ENCODE peak calls at places on chromosomes 6 and 20, in seven cellular contexts. P, G, D, K, Y, B and Z are unnamed samples.

GRCh38 chr6:143149771-143150170 is 89.1 kb downstream of the AIG1 start:
- DNase-seq in D (no peak), G (no peak), Y (no peak), B (peak; percentile 52), K (no peak), P (no peak), Z (no peak)

GRCh38 chr6:7200598-7201443 is 93.1 kb downstream of the RREB1 start:
- DNase-seq in D (peak; percentile 90), Y (peak; percentile 37), P (peak; percentile 76), B (no peak), G (peak; percentile 77), K (peak; percentile 71), Z (no peak)

GRCh38 chr6:39882567-39882953 is 51.7 kb downstream of the MOCS1 start:
- DNase-seq in B (peak; percentile 98), Y (no peak), D (no peak), K (no peak), G (peak; percentile 54), P (no peak), Z (peak; percentile 90)

GRCh38 chr6:131946992-131947955 is 3.9 kb downstream of the CCN2 start:
- DNase-seq in P (no peak), K (no peak), B (peak; percentile 84), G (no peak), Y (no peak), D (no peak), Z (no peak)

GRCh38 chr6:83199865-83200230 is 6.7 kb downstream of the RWDD2A start:
- DNase-seq in B (peak; percentile 92), Y (no peak), P (no peak), G (no peak), D (no peak), K (no peak), Z (no peak)

GRCh38 chr6:135008072-135008940 is 46.3 kb downstream of the HBS1L start:
- DNase-seq in K (no peak), D (no peak), B (no peak), Y (peak; percentile 48), G (no peak), P (no peak), Z (no peak)

GRCh38 chr6:17705428-17705777 is 1.3 kb downstream of the NUP153 start:
- DNase-seq in B (peak; percentile 75), G (peak; percentile 54), P (peak; percentile 47), D (peak; percentile 38), K (no peak), Y (peak; percentile 38), Z (peak; percentile 79)

GRCh38 chr20:44552039-44552438 is 30.2 kb upstream of the SERINC3 start:
- DNase-seq in D (no peak), G (no peak), P (no peak), B (no peak), K (no peak), Y (no peak), Z (no peak)

GRCh38 chr20:49482621-49483017 is at the start of gene KCNB1:
- DNase-seq in Y (peak; percentile 19), B (peak; percentile 21), G (peak; percentile 57), D (peak; percentile 42), P (no peak), K (peak; percentile 57), Z (no peak)

GRCh38 chr20:14757728-14758127 is 420.3 kb upstream of the FLRT3 start:
- DNase-seq in P (no peak), G (no peak), K (no peak), D (no peak), B (no peak), Y (no peak), Z (no peak)

GRCh38 chr20:63342561-63343459 is 18.3 kb downstream of the CHRNA4 start:
- DNase-seq in D (no peak), B (no peak), G (no peak), K (no peak), Y (no peak), P (no peak), Z (no peak)

GRCh38 chr6:125957845-125958244 is 1.3 kb downstream of the HINT3 start:
- DNase-seq in B (peak; percentile 65), Y (no peak), P (peak; percentile 50), K (no peak), G (no peak), D (no peak), Z (no peak)

GRCh38 chr6:140079328-140079727 is 704.9 kb upstream of the CITED2 start:
- DNase-seq in B (peak; percentile 71), Y (no peak), K (no peak), D (peak; percentile 26), P (no peak), G (peak; percentile 42), Z (peak; percentile 72)

GRCh38 chr20:9353180-9353915 is 161.0 kb upstream of the LAMP5 start:
- DNase-seq in Y (no peak), G (no peak), K (no peak), P (no peak), D (no peak), B (no peak), Z (no peak)

GRCh38 chr6:168713839-168714238 is 272.9 kb downstream of the SMOC2 start:
- DNase-seq in D (peak; percentile 59), G (peak; percentile 62), K (no peak), B (no peak), P (peak; percentile 24), Y (no peak), Z (no peak)

GRCh38 chr6:143673638-143674037 is 4.1 kb upstream of the PHACTR2 start:
- DNase-seq in P (no peak), G (no peak), B (peak; percentile 77), D (peak; percentile 64), K (no peak), Y (no peak), Z (no peak)

GRCh38 chr20:407097-407952 is 774 bp upstream of the RBCK1 start:
- DNase-seq in D (peak; percentile 82), G (peak; percentile 89), Y (peak; percentile 71), B (peak; percentile 59), K (peak; percentile 73), P (peak; percentile 81), Z (peak; percentile 20)

GRCh38 chr6:8914700-8915099 is 479.4 kb upstream of the SLC35B3 start:
- DNase-seq in D (no peak), G (no peak), B (no peak), K (no peak), Y (no peak), P (no peak), Z (no peak)

GRCh38 chr6:137705166-137706064 is 161.6 kb upstream of the TNFAIP3 start:
- DNase-seq in D (peak; percentile 69), Y (peak; percentile 69), P (no peak), K (no peak), B (peak; percentile 63), G (peak; percentile 62), Z (no peak)

GRCh38 chr20:17856837-17857605 is 111.6 kb downstream of the SNX5 start:
- DNase-seq in B (no peak), G (no peak), P (no peak), D (no peak), Y (no peak), K (no peak), Z (no peak)

GRCh38 chr20:17857639-17858449 is 110.8 kb downstream of the SNX5 start:
- DNase-seq in K (no peak), B (no peak), G (no peak), Y (no peak), P (no peak), D (no peak), Z (no peak)

GRCh38 chr20:17852323-17852722 is 116.3 kb downstream of the SNX5 start:
- DNase-seq in K (no peak), B (no peak), P (no peak), Y (no peak), D (no peak), G (no peak), Z (no peak)

GRCh38 chr20:17856024-17856564 is 112.5 kb downstream of the SNX5 start:
- DNase-seq in P (no peak), Y (peak; percentile 93), K (no peak), D (peak; percentile 44), G (no peak), B (peak; percentile 28), Z (no peak)

DNA sequence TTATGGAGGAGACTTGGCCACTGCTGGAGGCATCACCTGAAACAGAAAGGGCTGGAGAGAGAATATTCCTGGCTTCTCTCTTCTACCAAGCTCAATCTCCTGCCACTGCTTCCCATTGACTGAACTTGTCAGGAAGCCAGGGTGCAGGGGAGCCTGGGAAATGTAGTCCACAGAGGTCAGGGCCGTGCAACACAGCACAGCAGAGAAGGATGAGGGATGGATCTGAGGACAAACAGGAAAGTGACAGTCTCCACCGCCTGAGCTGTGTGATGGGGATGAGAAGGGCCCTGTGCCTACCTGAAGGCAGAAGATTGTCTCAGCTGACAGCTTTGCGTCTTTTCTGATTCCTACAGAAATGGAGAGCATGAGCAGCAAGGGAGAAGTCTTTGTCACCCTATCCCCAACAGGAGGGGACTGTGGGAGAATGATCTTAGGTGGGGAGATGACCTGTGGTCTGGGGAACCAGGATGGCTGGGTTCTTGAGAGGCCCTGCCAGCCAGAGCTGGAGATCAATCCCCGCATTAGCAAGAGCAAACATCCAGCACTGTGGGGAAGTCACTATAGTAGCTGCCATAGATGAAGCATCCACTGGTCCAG is 114.2 kb downstream of the SNX5 start:
- DNase-seq in B (peak; percentile 44), K (no peak), Y (peak; percentile 51), G (peak; percentile 73), D (peak; percentile 79), P (no peak), Z (no peak)
- H3K4me1 ChIP-seq in B (peaks cover 2% of the 10 kb centered on the region), K (peaks cover 6% of the 10 kb centered on the region), Y (peaks cover 68% of the 10 kb centered on the region), G (peaks cover 9% of the 10 kb centered on the region), D (peaks cover 19% of the 10 kb centered on the region), P (peaks cover 13% of the 10 kb centered on the region), Z (peaks cover 11% of the 10 kb centered on the region)

GRCh38 chr6:141744971-141745370 is 387.8 kb upstream of the GJE1 start:
- DNase-seq in B (no peak), G (no peak), D (no peak), Y (no peak), P (no peak), K (no peak), Z (no peak)
- H3K4me3 ChIP-seq in B (no peak overlapping the region), G (no peak overlapping the region), D (no peak overlapping the region), Y (no peak overlapping the region), P (no peak overlapping the region), K (no peak overlapping the region), Z (no peak overlapping the region)

GRCh38 chr20:47413189-47413588 is 56.7 kb upstream of the ZMYND8 start:
- DNase-seq in K (no peak), D (no peak), G (no peak), Y (no peak), B (no peak), P (no peak), Z (no peak)
- H3K4me1 ChIP-seq in K (no peaks in the 10 kb centered on the region), D (no peaks in the 10 kb centered on the region), G (no peaks in the 10 kb centered on the region), Y (peaks cover 59% of the 10 kb centered on the region), B (peaks cover under 1% of the 10 kb centered on the region), P (peaks cover 36% of the 10 kb centered on the region), Z (no peaks in the 10 kb centered on the region)

DNA sequence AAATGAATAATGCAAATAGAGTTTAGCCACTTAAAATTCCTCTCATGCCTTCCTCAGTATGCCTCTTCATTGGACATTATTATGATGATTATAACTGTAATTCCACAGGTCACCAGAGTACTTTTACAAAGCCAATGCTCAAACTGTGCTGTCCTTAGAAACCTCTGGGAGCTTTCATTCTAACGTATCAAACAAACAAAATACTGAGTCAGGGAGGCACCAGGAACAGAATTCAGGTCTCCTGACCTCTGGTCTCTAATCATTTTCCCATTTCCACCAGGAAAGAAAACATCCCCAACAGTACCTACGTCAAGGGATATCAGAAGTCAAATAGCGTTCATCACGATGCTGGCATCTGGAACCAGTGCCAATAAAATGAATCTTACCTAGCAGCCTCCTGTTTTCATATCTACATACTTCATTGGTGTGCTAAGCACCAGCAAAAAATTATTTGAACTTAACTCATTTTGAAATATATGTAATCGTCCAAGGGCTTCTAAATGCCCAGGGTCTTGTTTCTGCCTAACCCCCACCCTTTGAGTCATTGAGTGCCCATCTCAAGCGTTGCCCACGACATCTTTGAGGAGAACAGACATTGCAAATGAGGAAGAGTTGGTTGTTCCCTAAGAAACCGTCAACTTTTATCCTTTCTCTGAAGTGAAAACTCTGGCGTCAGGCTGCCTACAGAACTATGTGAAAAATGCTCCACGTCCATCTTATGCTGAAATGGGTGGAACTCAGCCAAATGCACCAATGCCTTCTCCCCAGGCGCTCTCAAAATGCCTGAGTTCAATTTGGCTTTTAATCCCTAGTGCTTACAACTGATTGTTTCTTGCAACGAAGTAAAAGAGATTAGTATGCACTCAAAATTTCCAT is 37.8 kb downstream of the NEDD9 start:
- DNase-seq in G (no peak), P (no peak), B (peak; percentile 59), D (no peak), Y (no peak), K (no peak), Z (peak; percentile 79)
- H3K4me3 ChIP-seq in G (no peak overlapping the region), P (no peak overlapping the region), B (no peak overlapping the region), D (no peak overlapping the region), Y (no peak overlapping the region), K (no peak overlapping the region), Z (peak overlapping the region; percentile 4)